ENCODE peak calls at places on chromosomes 1 and 21, in four cellular contexts. I, F, A and D are unnamed samples.

GRCh38 chr1:107501081-107501605 is 360.3 kb downstream of the NTNG1 start:
- DNase-seq in A (no peak), I (no peak), F (no peak), D (no peak)

GRCh38 chr1:100455478-100456072 is 82.4 kb upstream of the GPR88 start:
- DNase-seq in I (no peak), F (no peak), A (peak), D (no peak)

GRCh38 chr1:206036661-206037455 is 13.2 kb upstream of the CTSE start:
- DNase-seq in I (peak), F (no peak), A (no peak), D (no peak)

GRCh38 chr1:40267767-40268187 is 9.7 kb downstream of the ZMPSTE24 start:
- DNase-seq in F (no peak), I (no peak), A (peak), D (no peak)

GRCh38 chr1:112938188-112938587 is 17.8 kb downstream of the SLC16A1 start:
- DNase-seq in I (no peak), F (no peak), A (peak), D (no peak)

GRCh38 chr1:210882414-210883221 is 251.3 kb downstream of the KCNH1 start:
- DNase-seq in F (no peak), A (no peak), I (peak), D (no peak)

GRCh38 chr1:231206856-231207255 is 34.2 kb upstream of the GNPAT start:
- DNase-seq in A (no peak), F (no peak), I (no peak), D (no peak)

GRCh38 chr1:228851196-228851595 is 115.9 kb downstream of the RHOU start:
- DNase-seq in A (no peak), I (no peak), F (no peak), D (peak)

GRCh38 chr1:21904475-21904724 is 32.7 kb downstream of the HSPG2 start:
- DNase-seq in I (no peak), A (no peak), F (no peak), D (no peak)

GRCh38 chr1:1020000-1020404 is at the start of gene AGRN:
- DNase-seq in I (no peak), F (no peak), A (no peak), D (no peak)

GRCh38 chr1:193121616-193122593 is at the start of gene CDC73:
- DNase-seq in I (peak), F (peak), A (peak), D (peak)

GRCh38 chr1:6982860-6983259 is 197.6 kb downstream of the CAMTA1 start:
- DNase-seq in A (no peak), I (no peak), F (no peak), D (no peak)

GRCh38 chr1:201456499-201457309 is 12.3 kb downstream of the PHLDA3 start:
- DNase-seq in I (no peak), F (no peak), A (peak), D (no peak)

GRCh38 chr21:31647650-31648049 is 11.8 kb upstream of the SOD1 start:
- DNase-seq in I (no peak), F (no peak), A (no peak), D (no peak)

GRCh38 chr1:24853656-24854055 is 76.4 kb downstream of the RUNX3 start:
- DNase-seq in I (no peak), F (no peak), A (no peak), D (no peak)

GRCh38 chr1:110335265-110335664 is 3.9 kb upstream of the RBM15 start:
- DNase-seq in F (no peak), I (no peak), A (no peak), D (no peak)

GRCh38 chr1:53065391-53065790 is 3.4 kb downstream of the PODN start:
- DNase-seq in F (no peak), A (no peak), I (no peak), D (no peak)